ENCODE peak calls at places on chromosomes 2 and 18, in six cellular contexts. Q, B, H, D, S and G are unnamed samples.

GRCh38 chr2:191679818-191680600 is 2.1 kb downstream of the NABP1 start:
- DNase-seq in D (no peak), S (no peak), Q (no peak), H (no peak), B (peak; percentile 66), G (no peak)

GRCh38 chr18:3451989-3452749 is 2.2 kb downstream of the TGIF1 start:
- DNase-seq in Q (no peak), H (no peak), D (no peak), S (no peak), B (no peak), G (peak; percentile 55)

GRCh38 chr18:46591821-46592391 is 65.1 kb downstream of the LOXHD1 start:
- DNase-seq in H (no peak), Q (peak; percentile 13), D (no peak), B (no peak), S (no peak), G (no peak)

GRCh38 chr2:178244812-178245211 is 50.5 kb downstream of the OSBPL6 start:
- DNase-seq in S (no peak), Q (no peak), D (no peak), B (no peak), H (no peak), G (no peak)

GRCh38 chr18:5159080-5159479 is 38.0 kb downstream of the AKAIN1 start:
- DNase-seq in Q (no peak), B (no peak), D (no peak), S (no peak), H (no peak), G (no peak)

GRCh38 chr2:43018179-43019024 is 208.0 kb downstream of the ZFP36L2 start:
- DNase-seq in D (no peak), B (no peak), H (no peak), Q (peak; percentile 90), S (no peak), G (peak; percentile 20)

GRCh38 chr2:68282814-68283812 is 30.8 kb upstream of the PPP3R1 start:
- DNase-seq in Q (peak; percentile 53), B (peak; percentile 33), H (no peak), D (peak; percentile 8), S (no peak), G (peak; percentile 62)

GRCh38 chr2:58228272-58228671 is 12.9 kb downstream of the FANCL start:
- DNase-seq in D (no peak), H (no peak), Q (no peak), S (no peak), B (no peak), G (no peak)

GRCh38 chr18:39624934-39625333 is 2059.3 kb upstream of the CELF4 start:
- DNase-seq in H (no peak), S (peak; percentile 7), D (no peak), B (no peak), Q (no peak), G (no peak)

GRCh38 chr2:157261199-157261782 is 3.8 kb downstream of the GALNT5 start:
- DNase-seq in S (no peak), Q (no peak), H (no peak), D (no peak), B (peak; percentile 89), G (peak; percentile 96)

GRCh38 chr2:106161938-106162814 is 31.9 kb downstream of the UXS1 start:
- DNase-seq in D (no peak), H (no peak), B (peak; percentile 75), S (no peak), Q (no peak), G (peak; percentile 40)

GRCh38 chr2:9300829-9301453 is 94.3 kb downstream of the ASAP2 start:
- DNase-seq in S (no peak), D (no peak), B (no peak), H (no peak), Q (no peak), G (no peak)

GRCh38 chr2:102789349-102790085 is 27.7 kb downstream of the TMEM182 start:
- DNase-seq in Q (no peak), B (no peak), S (no peak), D (no peak), H (no peak), G (no peak)

GRCh38 chr2:165794520-165794882 is 454 bp upstream of the GALNT3 start:
- DNase-seq in S (no peak), D (no peak), B (peak; percentile 6), Q (no peak), H (peak; percentile 43), G (no peak)

GRCh38 chr2:32647180-32647651 is 19.4 kb downstream of the TTC27 start:
- DNase-seq in D (no peak), H (no peak), B (no peak), Q (no peak), S (no peak), G (no peak)

GRCh38 chr2:237574894-237575868 is 8.8 kb downstream of the PRLH start:
- DNase-seq in Q (no peak), B (peak; percentile 54), S (no peak), H (no peak), D (no peak), G (no peak)

GRCh38 chr2:108533832-108534576 is at the start of gene LIMS1:
- DNase-seq in Q (peak; percentile 82), H (peak; percentile 50), B (peak; percentile 83), S (peak; percentile 41), D (peak; percentile 63), G (peak; percentile 96)

GRCh38 chr2:65320042-65320711 is 92.5 kb downstream of the ACTR2 start:
- DNase-seq in S (no peak), Q (peak; percentile 66), D (peak; percentile 13), B (peak; percentile 64), H (peak; percentile 30), G (peak; percentile 40)

GRCh38 chr2:124281556-124281955 is 256.5 kb downstream of the CNTNAP5 start:
- DNase-seq in S (no peak), D (no peak), B (no peak), Q (no peak), H (no peak), G (no peak)

GRCh38 chr2:128323501-128323931 is 4.8 kb upstream of the HS6ST1 start:
- DNase-seq in B (no peak), S (no peak), Q (no peak), D (no peak), H (no peak), G (no peak)

GRCh38 chr2:47058061-47058931 is 96.8 kb downstream of the STPG4 start:
- DNase-seq in H (no peak), D (no peak), Q (no peak), S (no peak), B (no peak), G (no peak)
- TF ChIP-seq ZNF274 in H (no peak), D (no peak), Q (no peak), S (no peak), B (no peak), G (no peak)

DNA sequence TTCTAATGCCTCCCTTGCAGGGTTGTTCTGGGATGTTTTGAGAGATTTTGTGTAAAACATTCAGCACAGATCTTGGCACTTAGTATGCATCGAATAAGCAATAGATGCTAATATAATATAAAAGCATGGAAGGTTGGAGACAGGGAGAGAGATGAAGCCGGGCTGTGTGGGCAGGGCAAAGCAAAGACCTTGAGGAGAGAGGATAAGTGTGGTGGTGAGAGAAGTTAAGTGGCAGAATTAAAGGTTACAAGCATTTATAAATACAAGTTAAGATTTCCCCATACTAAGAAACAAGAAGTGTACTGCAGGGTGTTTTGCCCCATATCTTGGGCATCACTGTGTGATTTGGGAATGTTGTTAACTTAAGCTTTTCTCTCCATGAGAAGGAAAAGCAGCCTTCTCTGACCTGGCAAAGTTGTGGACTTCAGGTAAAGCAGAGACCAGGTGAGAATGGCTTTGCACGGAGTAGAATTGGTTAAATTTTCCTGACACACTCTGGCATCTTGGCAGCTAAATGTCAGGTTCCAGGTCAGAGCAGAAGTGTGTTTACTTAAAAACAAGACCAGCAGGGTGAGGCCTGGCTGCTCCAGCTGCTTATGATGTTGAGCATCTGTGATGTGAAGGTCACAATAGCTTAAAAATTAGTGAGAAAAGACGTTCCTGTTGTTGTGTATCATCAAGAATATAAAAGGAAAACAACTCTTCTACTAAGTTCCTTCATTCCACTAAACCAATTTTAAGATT is 288.5 kb upstream of the HNMT start:
- DNase-seq in Q (no peak), B (no peak), S (no peak), H (no peak), D (no peak), G (no peak)
- TF ChIP-seq ZNF274 in Q (no peak), B (no peak), S (no peak), H (no peak), D (no peak), G (no peak)

DNA sequence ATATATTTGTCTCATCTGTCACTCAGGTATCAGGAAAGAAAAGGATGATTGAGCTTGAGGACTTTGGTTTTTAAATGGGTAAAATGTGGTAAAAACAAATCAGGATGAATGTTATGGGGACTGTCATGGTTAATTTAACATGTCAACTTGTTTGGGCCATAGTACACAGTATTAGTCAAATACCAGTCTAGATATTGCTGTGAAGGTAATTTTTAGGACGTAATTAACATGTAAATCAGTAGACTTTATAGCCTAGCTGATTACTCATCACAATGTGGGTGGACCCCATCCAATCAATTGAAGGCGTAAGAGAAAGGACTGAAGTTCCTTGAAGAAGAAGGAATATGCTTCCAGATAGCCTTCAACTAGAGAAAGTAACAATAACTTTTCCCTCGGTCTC is 275.7 kb upstream of the ZNF804A start:
- DNase-seq in S (no peak), H (no peak), D (no peak), B (no peak), Q (no peak), G (no peak)
- TF ChIP-seq ZNF274 in S (no peak), H (no peak), D (no peak), B (no peak), Q (no peak), G (no peak)

GRCh38 chr2:120820263-120820884 is 84.7 kb downstream of the GLI2 start:
- DNase-seq in H (no peak), D (no peak), S (no peak), B (no peak), Q (no peak), G (no peak)
- TF ChIP-seq ZNF274 in H (no peak), D (no peak), S (no peak), B (no peak), Q (no peak), G (no peak)

GRCh38 chr2:118388771-118389170 is 300.5 kb downstream of the INSIG2 start:
- DNase-seq in S (no peak), H (no peak), Q (no peak), D (no peak), B (no peak), G (no peak)

GRCh38 chr2:118387509-118387908 is 299.2 kb downstream of the INSIG2 start:
- DNase-seq in H (no peak), Q (no peak), S (no peak), D (no peak), B (no peak), G (no peak)

GRCh38 chr2:118380915-118381653 is 292.8 kb downstream of the INSIG2 start:
- DNase-seq in H (no peak), D (no peak), B (no peak), Q (no peak), S (no peak), G (no peak)

DNA sequence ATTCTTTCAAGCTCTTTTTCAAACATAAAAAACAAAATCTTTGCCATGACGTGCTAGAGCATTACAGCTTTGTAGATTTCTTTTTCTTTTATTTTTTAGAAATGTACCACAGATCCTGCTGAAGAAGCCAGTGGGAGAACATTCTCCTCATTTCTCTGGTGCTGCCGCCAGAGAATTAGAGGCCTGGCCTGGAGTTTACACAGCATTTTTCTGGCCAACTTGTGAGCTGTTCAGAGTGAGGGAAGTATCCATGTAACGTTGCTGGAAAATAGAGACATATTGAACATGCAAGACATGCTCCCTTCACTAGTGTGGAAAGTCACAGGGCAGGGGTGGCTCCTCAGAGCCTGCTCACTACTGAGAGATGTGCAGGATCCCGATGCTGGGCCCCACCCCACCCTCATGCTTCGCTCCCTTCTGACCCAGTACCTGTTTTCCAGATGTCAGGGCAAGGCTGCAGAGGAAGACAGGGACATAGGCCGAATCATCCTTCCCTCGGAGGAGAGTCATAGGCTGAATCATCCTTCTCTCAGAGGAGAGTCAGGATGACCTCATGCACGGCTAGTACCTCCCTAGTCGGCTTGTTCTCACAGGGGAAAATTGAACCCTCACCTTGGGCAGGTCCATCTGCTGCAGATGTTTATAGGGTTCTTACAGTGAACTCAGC is 298.5 kb downstream of the INSIG2 start:
- DNase-seq in B (peak; percentile 6), Q (no peak), D (no peak), S (no peak), H (no peak), G (no peak)
- TF ChIP-seq ZNF274 in B (no peak), Q (no peak), D (no peak), S (no peak), H (no peak), G (no peak)